ENCODE peak calls at places on chromosomes 5 and 9, in six cellular contexts. N is NCI-H524 treated with DMSO at 0.1 percent for 48 hours; X is EL; E is HEK293T; P is naive thymus-derived CD8-positive, alpha-beta T cell; S is heart right ventricle. B is an unnamed sample.

GRCh38 chr9:81237565-81238231 is 451.6 kb downstream of the TLE1 start:
- DNase-seq in N (no peak), X (no peak), E (no peak), P (no peak), S (no peak), B (no peak)

GRCh38 chr5:135053278-135053677 is 19.2 kb upstream of the PITX1 start:
- DNase-seq in N (no peak), X (no peak), E (no peak), P (no peak), S (no peak), B (no peak)

GRCh38 chr5:40605295-40605958 is 74.3 kb upstream of the PTGER4 start:
- DNase-seq in N (no peak), X (peak; percentile 30), E (no peak), P (peak; percentile 5), S (no peak), B (no peak)

GRCh38 chr5:159104058-159104651 is 4.4 kb upstream of the EBF1 start:
- DNase-seq in N (no peak), X (no peak), E (no peak), P (no peak), S (peak; percentile 43), B (no peak)

GRCh38 chr5:149434162-149435014 is 55.3 kb upstream of the IL17B start:
- DNase-seq in N (peak; percentile 17), X (peak; percentile 73), E (peak; percentile 79), P (peak; percentile 13), S (no peak), B (peak; percentile 46)

GRCh38 chr5:81171769-81172168 is 61.4 kb upstream of the CKMT2 start:
- DNase-seq in N (no peak), X (no peak), E (peak; percentile 28), P (no peak), S (no peak), B (no peak)

GRCh38 chr5:35876454-35876853 is 19.8 kb downstream of the IL7R start:
- DNase-seq in N (no peak), X (peak; percentile 36), E (no peak), P (no peak), S (no peak), B (no peak)

GRCh38 chr5:110517396-110517795 is 209.1 kb downstream of the TMEM232 start:
- DNase-seq in N (no peak), X (no peak), E (no peak), P (no peak), S (no peak), B (no peak)

B was measured in activated gamma-delta T cell treated with Interleukin-2 at 50 U/mL for 16 hours.